ENCODE peak calls at places on chromosomes 13 and 19, in five cellular contexts. X is pancreas, K is psoas muscle, H is AG04449, J is fibroblast of mammary gland. Q is an unnamed sample.

GRCh38 chr19:20661150-20661819 is at the start of gene ZNF626:
- DNase-seq in K (peak; percentile 96), X (peak; percentile 92), J (peak; percentile 97), H (peak; percentile 82), Q (peak; percentile 91)

GRCh38 chr19:1839658-1840540 is 8.4 kb downstream of the REXO1 start:
- DNase-seq in J (no peak), X (no peak), K (no peak), H (no peak), Q (no peak)

GRCh38 chr13:107581009-107581408 is 634.3 kb downstream of the LIG4 start:
- DNase-seq in X (no peak), J (no peak), H (no peak), K (no peak), Q (no peak)

GRCh38 chr13:42574435-42575311 is 721 bp downstream of the TNFSF11 start:
- DNase-seq in J (no peak), X (peak; percentile 46), H (no peak), K (no peak), Q (no peak)

GRCh38 chr13:43428545-43429287 is 358.1 kb downstream of the ENOX1 start:
- DNase-seq in H (no peak), J (no peak), X (no peak), K (no peak), Q (no peak)

GRCh38 chr13:23696610-23697009 is 126.4 kb downstream of the TNFRSF19 start:
- DNase-seq in H (no peak), J (no peak), X (no peak), K (no peak), Q (peak; percentile 48)

GRCh38 chr19:29806098-29806866 is 5.5 kb upstream of the CCNE1 start:
- DNase-seq in X (no peak), H (no peak), J (peak; percentile 82), K (peak; percentile 45), Q (peak; percentile 4)

GRCh38 chr19:49436381-49437017 is 4.8 kb downstream of the SLC17A7 start:
- DNase-seq in H (no peak), J (no peak), K (no peak), X (peak; percentile 67), Q (no peak)

GRCh38 chr19:10516671-10517286 is 468 bp downstream of the S1PR5 start:
- DNase-seq in J (no peak), H (no peak), K (no peak), X (no peak), Q (no peak)

GRCh38 chr19:48600679-48601382 is 5.7 kb upstream of the SPACA4 start:
- DNase-seq in X (peak; percentile 62), J (no peak), H (no peak), K (no peak), Q (no peak)

GRCh38 chr13:101150998-101151397 is 265.3 kb downstream of the NALCN start:
- DNase-seq in X (no peak), H (no peak), K (no peak), J (peak; percentile 26), Q (peak; percentile 71)

GRCh38 chr13:59360108-59360507 is 803.6 kb downstream of the DIAPH3 start:
- DNase-seq in H (no peak), K (peak; percentile 13), J (no peak), X (no peak), Q (no peak)

GRCh38 chr13:82947121-82948077 is 934.9 kb downstream of the SLITRK1 start:
- DNase-seq in K (no peak), X (no peak), J (peak; percentile 2), H (no peak), Q (no peak)

GRCh38 chr13:106047859-106048258 is 487.6 kb downstream of the EFNB2 start:
- DNase-seq in K (no peak), H (no peak), X (no peak), J (peak; percentile 21), Q (no peak)

GRCh38 chr13:36712785-36713184 is 39.0 kb downstream of the SERTM1 start:
- DNase-seq in X (no peak), J (peak; percentile 93), H (no peak), K (no peak), Q (peak; percentile 20)

GRCh38 chr19:29376855-29377354 is 148.9 kb upstream of the VSTM2B start:
- DNase-seq in X (no peak), H (no peak), K (no peak), J (no peak), Q (no peak)

DNA sequence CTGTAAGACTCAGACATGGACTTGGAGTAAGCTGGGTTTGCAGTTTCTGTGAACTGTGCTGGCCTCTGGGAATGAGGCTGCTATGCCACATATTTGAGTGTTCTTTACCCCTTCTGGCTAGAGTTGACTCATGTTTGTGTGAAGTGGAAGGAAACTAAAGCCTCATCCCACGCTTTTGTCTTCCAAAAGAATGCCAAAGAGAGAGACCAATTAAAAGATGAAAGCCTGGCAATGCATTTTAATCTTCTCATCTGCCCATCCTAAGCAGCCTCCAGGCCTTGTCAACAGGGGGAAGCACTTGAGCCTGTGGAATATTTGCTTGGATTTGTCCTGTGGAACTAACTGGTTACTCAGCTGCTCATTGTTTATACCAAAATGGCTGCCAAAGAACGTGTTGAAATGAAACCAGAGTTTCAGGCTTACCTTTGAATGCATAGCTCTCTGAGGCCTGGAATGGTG is 49.1 kb downstream of the LMO7 start:
- DNase-seq in K (no peak), J (peak; percentile 85), X (no peak), H (peak; percentile 84), Q (peak; percentile 91)
- H3K4me3 ChIP-seq in K (no peak overlapping the region), J (no peak overlapping the region), X (no peak overlapping the region), H (no peak overlapping the region), Q (no peak overlapping the region)

GRCh38 chr13:94224670-94225069 is 254.8 kb downstream of the DCT start:
- DNase-seq in J (no peak), K (no peak), H (no peak), X (no peak), Q (no peak)
- TF ChIP-seq CTCF in J (no peak), K (no peak), H (no peak), X (no peak), Q (no peak)

GRCh38 chr19:44720945-44721344 is 22.0 kb downstream of the CEACAM16 start:
- DNase-seq in K (no peak), X (no peak), J (peak; percentile 37), H (no peak), Q (no peak)
- H3K4me3 ChIP-seq in K (no peak overlapping the region), X (no peak overlapping the region), J (no peak overlapping the region), H (no peak overlapping the region), Q (no peak overlapping the region)

GRCh38 chr13:40338217-40338616 is 328.2 kb downstream of the FOXO1 start:
- DNase-seq in K (no peak), H (no peak), X (no peak), J (no peak), Q (no peak)
- TF ChIP-seq CTCF in K (no peak), H (no peak), X (no peak), J (no peak), Q (no peak)

DNA sequence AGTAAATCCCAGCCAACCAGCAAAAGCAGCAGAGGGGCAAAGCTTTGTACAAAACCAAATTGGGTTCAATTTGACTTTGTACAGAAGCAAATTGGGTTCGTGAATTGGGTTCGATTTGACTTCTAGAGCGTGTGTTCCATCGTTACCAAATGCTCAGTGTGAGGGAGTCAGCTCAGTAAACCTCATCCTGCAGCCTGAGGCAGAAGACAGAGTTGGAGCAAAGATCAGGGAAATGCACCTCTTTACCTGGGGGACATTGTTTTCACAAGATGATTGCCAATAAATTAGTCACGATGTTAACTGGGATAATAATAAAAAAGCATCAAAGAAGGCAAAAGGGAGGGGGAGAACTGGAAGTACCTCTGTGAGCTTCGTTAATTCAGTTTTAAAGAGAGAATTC is 1.5 kb downstream of the RAB20 start:
- DNase-seq in X (no peak), J (no peak), H (no peak), K (no peak), Q (no peak)
- H3K4me3 ChIP-seq in X (peak overlapping the region; percentile 93), J (no peak overlapping the region), H (peak overlapping the region; percentile 30), K (peak overlapping the region; percentile 88), Q (peak overlapping the region; percentile 30)

GRCh38 chr19:5690125-5690954 is at the start of gene RPL36:
- DNase-seq in X (peak; percentile 99), J (peak; percentile 94), H (peak; percentile 57), K (peak; percentile 98), Q (peak; percentile 99)

GRCh38 chr19:5684694-5685430 is 4.0 kb downstream of the HSD11B1L start:
- DNase-seq in K (no peak), X (peak; percentile 76), H (no peak), J (no peak), Q (no peak)

GRCh38 chr19:5686647-5687359 is 3.3 kb upstream of the RPL36 start:
- DNase-seq in H (peak; percentile 24), K (peak; percentile 99), X (peak; percentile 99), J (peak; percentile 90), Q (peak; percentile 89)

GRCh38 chr19:5686326-5686646 is 3.8 kb upstream of the RPL36 start:
- DNase-seq in J (no peak), X (no peak), K (no peak), H (no peak), Q (no peak)

DNA sequence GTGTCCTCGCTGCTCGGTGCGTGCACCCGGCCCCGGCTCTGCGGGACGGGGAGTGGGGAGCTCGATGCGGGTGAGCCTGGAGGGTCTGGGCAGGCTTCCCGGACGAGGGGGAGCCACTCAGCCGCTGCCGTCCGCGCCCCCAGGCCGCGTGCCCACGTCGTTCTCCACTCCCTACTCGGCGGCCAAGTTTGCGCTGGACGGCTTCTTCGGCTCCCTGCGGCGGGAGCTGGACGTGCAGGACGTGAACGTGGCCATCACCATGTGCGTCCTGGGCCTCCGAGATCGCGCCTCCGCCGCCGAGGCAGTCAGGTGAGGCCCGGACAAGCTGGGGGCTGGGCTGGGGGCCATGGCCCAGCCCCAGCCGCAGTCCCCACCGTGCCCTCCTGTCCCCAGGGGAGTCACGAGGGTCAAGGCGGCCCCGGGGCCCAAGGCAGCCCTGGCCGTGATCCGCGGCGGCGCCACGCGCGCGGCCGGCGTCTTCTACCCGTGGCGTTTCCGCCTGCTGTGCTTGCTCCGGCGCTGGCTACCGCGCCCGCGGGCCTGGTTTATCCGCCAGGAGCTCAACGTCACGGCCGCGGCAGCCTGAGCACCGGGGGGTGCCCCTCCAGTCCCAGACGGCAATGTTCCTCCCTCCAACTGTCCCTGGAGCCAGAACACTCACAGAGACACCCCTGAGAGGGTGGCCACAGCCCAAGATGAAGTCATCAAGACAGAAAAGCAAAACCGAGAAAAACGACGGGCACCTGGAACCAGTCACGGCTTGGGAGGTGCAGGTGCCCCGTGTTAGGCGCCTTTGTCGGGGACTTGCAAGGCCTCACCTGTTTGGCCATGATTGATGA is 2.5 kb upstream of the RPL36 start:
- DNase-seq in K (no peak), J (no peak), X (no peak), H (no peak), Q (no peak)
- TF ChIP-seq CTCF in K (no peak), J (no peak), X (no peak), H (no peak), Q (no peak)

DNA sequence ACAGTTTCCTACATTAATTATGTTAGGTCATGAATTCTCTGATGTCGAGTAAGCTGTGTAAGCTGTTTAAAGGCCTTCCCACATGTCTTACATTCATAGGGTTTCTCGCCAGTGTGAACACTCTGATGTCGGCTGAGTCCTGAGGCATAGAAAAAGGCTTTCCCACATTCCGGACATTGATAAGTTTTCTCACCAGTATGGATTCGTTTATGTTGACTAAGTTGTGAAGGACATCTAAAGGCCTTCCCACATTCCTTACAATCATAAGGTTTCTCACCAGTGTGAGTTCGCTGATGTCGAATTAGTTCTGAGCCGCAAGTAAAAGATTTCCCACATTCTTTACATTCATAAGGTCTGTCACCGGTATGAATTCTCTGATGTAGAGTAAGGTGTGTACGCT is 24.9 kb downstream of the ZNF850 start:
- DNase-seq in K (no peak), J (no peak), H (no peak), X (no peak), Q (no peak)
- H3K4me3 ChIP-seq in K (no peak overlapping the region), J (no peak overlapping the region), H (no peak overlapping the region), X (no peak overlapping the region), Q (no peak overlapping the region)

GRCh38 chr19:43229315-43229714 is 23.9 kb upstream of the PSG4 start:
- DNase-seq in K (no peak), J (no peak), X (no peak), H (peak; percentile 4), Q (peak; percentile 10)
- TF ChIP-seq CTCF in K (no peak), J (no peak), X (no peak), H (peak; percentile 5), Q (no peak)

GRCh38 chr19:46296722-46297431 is at the start of gene HIF3A:
- DNase-seq in H (no peak), K (no peak), X (peak; percentile 75), J (peak; percentile 39), Q (peak; percentile 59)
- H3K4me3 ChIP-seq in H (no peak within 1 kb of the TSS), K (peak within 1 kb of the TSS; percentile 59), X (peak within 1 kb of the TSS; percentile 20), J (peak within 1 kb of the TSS; percentile 61), Q (peak within 1 kb of the TSS; percentile 21)

Q was measured in foreskin fibroblast.